ENCODE peak calls at places on chromosome 3, in six cellular contexts. N is fibroblast of lung, I is uterus, U is GM23248, H is prostate gland, X is right lobe of liver. T is an unnamed sample.

GRCh38 chr3:143972155-143972494 is 502 bp downstream of the DIPK2A start:
- DNase-seq in N (no peak), I (no peak), U (no peak), H (no peak), X (no peak), T (no peak)

GRCh38 chr3:129840707-129841360 is 52.7 kb downstream of the TMCC1 start:
- DNase-seq in N (no peak), I (no peak), U (no peak), H (no peak), X (no peak), T (no peak)

GRCh38 chr3:96576935-96577334 is 237.5 kb upstream of the EPHA6 start:
- DNase-seq in N (no peak), I (no peak), U (no peak), H (no peak), X (no peak), T (no peak)

GRCh38 chr3:177431525-177432255 is 234.4 kb upstream of the TBL1XR1 start:
- DNase-seq in N (no peak), I (no peak), U (no peak), H (no peak), X (no peak), T (no peak)

GRCh38 chr3:151085227-151085888 is at the start of gene MED12L:
- DNase-seq in N (peak), I (peak), U (peak), H (peak), X (peak), T (peak)

GRCh38 chr3:141401095-141401494 is 32.8 kb downstream of the ZBTB38 start:
- DNase-seq in N (no peak), I (no peak), U (no peak), H (no peak), X (no peak), T (no peak)

GRCh38 chr3:20108869-20109268 is 68.6 kb downstream of the KAT2B start:
- DNase-seq in N (no peak), I (no peak), U (no peak), H (no peak), X (peak), T (no peak)

GRCh38 chr3:48465531-48466378 is 19.2 kb downstream of the ATRIP start:
- DNase-seq in N (peak), I (peak), U (peak), H (peak), X (peak), T (peak)

GRCh38 chr3:195059471-195060216 is 211.3 kb downstream of the XXYLT1 start:
- DNase-seq in N (no peak), I (no peak), U (no peak), H (no peak), X (no peak), T (no peak)

GRCh38 chr3:150699068-150699635 is 4.6 kb downstream of the ERICH6 start:
- DNase-seq in N (peak), I (no peak), U (peak), H (no peak), X (no peak), T (no peak)

GRCh38 chr3:174662653-174663052 is 196.5 kb upstream of the NAALADL2 start:
- DNase-seq in N (no peak), I (no peak), U (no peak), H (no peak), X (no peak), T (no peak)

GRCh38 chr3:87109431-87109830 is 117.7 kb upstream of the CHMP2B start:
- DNase-seq in N (no peak), I (no peak), U (no peak), H (no peak), X (no peak), T (no peak)

GRCh38 chr3:190229632-190230424 is 92.4 kb downstream of the CLDN1 start:
- DNase-seq in N (peak), I (no peak), U (peak), H (peak), X (no peak), T (no peak)

GRCh38 chr3:126129408-126129891 is 45.5 kb upstream of the SLC41A3 start:
- DNase-seq in N (peak), I (peak), U (peak), H (no peak), X (peak), T (no peak)

GRCh38 chr3:3578723-3579122 is 220.5 kb upstream of the LRRN1 start:
- DNase-seq in N (no peak), I (no peak), U (no peak), H (no peak), X (no peak), T (no peak)

GRCh38 chr3:195187609-195188529 is 83.1 kb downstream of the XXYLT1 start:
- DNase-seq in N (peak), I (peak), U (peak), H (no peak), X (no peak), T (no peak)

GRCh38 chr3:113330742-113331141 is 110.6 kb downstream of the CFAP44 start:
- DNase-seq in N (no peak), I (no peak), U (no peak), H (no peak), X (no peak), T (no peak)

GRCh38 chr3:187955076-187955952 is 198.6 kb upstream of the LPP start:
- DNase-seq in N (peak), I (peak), U (peak), H (no peak), X (peak), T (no peak)

GRCh38 chr3:155890671-155891190 is 20.3 kb downstream of the GMPS start:
- DNase-seq in N (peak), I (no peak), U (peak), H (no peak), X (no peak), T (no peak)

GRCh38 chr3:179452166-179452544 is 885 bp upstream of the GNB4 start:
- DNase-seq in N (peak), I (no peak), U (peak), H (no peak), X (no peak), T (no peak)

GRCh38 chr3:62604301-62604700 is 231.0 kb upstream of the FEZF2 start:
- DNase-seq in N (peak), I (no peak), U (peak), H (no peak), X (no peak), T (no peak)

GRCh38 chr3:140408252-140408651 is 269.6 kb upstream of the TRIM42 start:
- DNase-seq in N (no peak), I (no peak), U (no peak), H (no peak), X (no peak), T (no peak)

GRCh38 chr3:135261214-135261775 is 466.2 kb downstream of the EPHB1 start:
- DNase-seq in N (no peak), I (no peak), U (no peak), H (no peak), X (peak), T (no peak)

GRCh38 chr3:156751461-156752025 is 74.6 kb upstream of the LEKR1 start:
- DNase-seq in N (peak), I (peak), U (peak), H (peak), X (no peak), T (no peak)

GRCh38 chr3:134480546-134480945 is 5.2 kb downstream of the ANAPC13 start:
- DNase-seq in N (no peak), I (no peak), U (peak), H (no peak), X (no peak), T (no peak)

GRCh38 chr3:78734048-78734637 is 1033.7 kb downstream of the ROBO1 start:
- DNase-seq in N (peak), I (no peak), U (peak), H (no peak), X (no peak), T (no peak)

GRCh38 chr3:151067158-151067557 is 18.3 kb upstream of the MED12L start:
- DNase-seq in N (peak), I (no peak), U (no peak), H (no peak), X (no peak), T (peak)

GRCh38 chr3:151379083-151379734 is 5.3 kb downstream of the P2RY12 start:
- DNase-seq in N (peak), I (no peak), U (peak), H (no peak), X (no peak), T (peak)

GRCh38 chr3:49647741-49648140 is 26.4 kb upstream of the APEH start:
- DNase-seq in N (no peak), I (no peak), U (no peak), H (no peak), X (no peak), T (no peak)

GRCh38 chr3:47850062-47850802 is 47.3 kb downstream of the DHX30 start:
- DNase-seq in N (peak), I (no peak), U (peak), H (no peak), X (no peak), T (no peak)

GRCh38 chr3:162547321-162547720 is 1050.7 kb downstream of the OTOL1 start:
- DNase-seq in N (no peak), I (no peak), U (no peak), H (no peak), X (no peak), T (no peak)

GRCh38 chr3:52055537-52056351 is 627 bp downstream of the DUSP7 start:
- DNase-seq in N (peak), I (no peak), U (peak), H (no peak), X (peak), T (peak)

GRCh38 chr3:56775356-56775914 is 26.3 kb downstream of the ARHGEF3 start:
- DNase-seq in N (no peak), I (no peak), U (peak), H (no peak), X (no peak), T (no peak)

GRCh38 chr3:32105291-32106131 is 909 bp upstream of the GPD1L start:
- DNase-seq in N (peak), I (no peak), U (peak), H (no peak), X (no peak), T (no peak)

GRCh38 chr3:2172561-2173171 is 74.0 kb downstream of the CNTN4 start:
- DNase-seq in N (no peak), I (no peak), U (no peak), H (no peak), X (no peak), T (no peak)

GRCh38 chr3:138834359-138835176 is at the start of gene PIK3CB:
- DNase-seq in N (peak), I (peak), U (peak), H (peak), X (peak), T (peak)

GRCh38 chr3:149042766-149043386 is 43.5 kb downstream of the HLTF start:
- DNase-seq in N (peak), I (no peak), U (peak), H (no peak), X (no peak), T (no peak)

GRCh38 chr3:128470134-128470915 is 3.6 kb upstream of the DNAJB8 start:
- DNase-seq in N (no peak), I (peak), U (no peak), H (no peak), X (no peak), T (no peak)

GRCh38 chr3:72679540-72680198 is 168.6 kb downstream of the SHQ1 start:
- DNase-seq in N (peak), I (no peak), U (peak), H (no peak), X (no peak), T (no peak)

GRCh38 chr3:79341961-79342360 is 425.8 kb downstream of the ROBO1 start:
- DNase-seq in N (no peak), I (no peak), U (no peak), H (no peak), X (no peak), T (no peak)

DNA sequence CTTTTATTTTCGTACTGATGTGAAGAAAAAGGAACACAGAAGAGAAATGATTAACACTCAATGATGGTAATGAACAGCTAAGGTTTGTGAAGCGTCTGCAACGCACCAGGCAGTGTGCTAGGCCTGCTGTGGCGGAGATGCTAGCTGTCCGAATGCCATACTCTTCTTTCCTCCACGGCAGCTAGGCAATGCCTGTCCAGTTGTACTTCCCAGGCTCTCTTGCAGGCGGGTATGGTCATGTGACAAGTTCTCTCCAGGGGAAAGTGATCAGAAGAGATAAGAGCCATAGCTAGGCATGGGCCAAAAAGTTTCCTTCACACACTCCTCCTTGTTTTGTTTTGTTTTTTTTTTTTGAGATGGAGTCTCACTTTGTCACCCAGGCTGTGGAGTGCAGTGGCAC is 6.7 kb downstream of the TADA3 start:
- DNase-seq in N (no peak), I (no peak), U (no peak), H (no peak), X (no peak), T (no peak)
- H3K27ac ChIP-seq in N (no peak), I (no peak), U (no peak), H (no peak), X (no peak), T (no peak)

GRCh38 chr3:13890377-13891016 is 10.6 kb upstream of the WNT7A start:
- DNase-seq in N (no peak), I (peak), U (no peak), H (peak), X (no peak), T (peak)

GRCh38 chr3:13891492-13892073 is 11.7 kb upstream of the WNT7A start:
- DNase-seq in N (no peak), I (no peak), U (no peak), H (no peak), X (no peak), T (peak)

GRCh38 chr3:13892304-13892703 is 12.4 kb upstream of the WNT7A start:
- DNase-seq in N (no peak), I (no peak), U (no peak), H (no peak), X (no peak), T (no peak)

GRCh38 chr3:13888576-13888975 is 8.7 kb upstream of the WNT7A start:
- DNase-seq in N (no peak), I (no peak), U (no peak), H (no peak), X (no peak), T (no peak)

GRCh38 chr3:13891017-13891392 is 11.1 kb upstream of the WNT7A start:
- DNase-seq in N (no peak), I (no peak), U (no peak), H (no peak), X (no peak), T (no peak)
- H3K27ac ChIP-seq in N (no peak), I (no peak), U (no peak), H (no peak), X (no peak), T (no peak)

GRCh38 chr3:120418866-120419490 is 31.8 kb downstream of the FSTL1 start:
- DNase-seq in N (no peak), I (no peak), U (peak), H (peak), X (peak), T (peak)
- H3K27ac ChIP-seq in N (peak), I (no peak), U (peak), H (peak), X (peak), T (no peak)

DNA sequence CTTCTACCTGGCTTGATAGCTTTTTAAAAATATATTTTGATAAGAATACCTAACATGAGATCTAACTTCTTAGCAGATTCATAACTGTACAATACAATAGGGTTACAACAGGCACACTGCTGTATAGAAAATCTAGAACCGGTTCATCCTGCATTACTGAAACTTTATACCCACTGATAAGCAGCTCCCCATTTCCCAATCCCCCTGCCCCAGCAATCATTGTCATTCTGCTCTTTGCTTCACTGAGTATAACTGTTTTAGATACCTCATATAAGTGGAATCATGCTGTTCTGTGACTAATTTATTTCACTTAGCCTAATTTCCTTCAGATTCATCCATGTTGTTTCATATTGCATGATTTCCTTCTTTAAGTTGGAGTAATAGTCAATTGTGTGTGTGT is 906.0 kb downstream of the GBE1 start:
- DNase-seq in N (no peak), I (no peak), U (no peak), H (no peak), X (no peak), T (no peak)
- H3K27ac ChIP-seq in N (no peak), I (no peak), U (no peak), H (no peak), X (no peak), T (no peak)

GRCh38 chr3:64668582-64669510 is 19.0 kb downstream of the ADAMTS9 start:
- DNase-seq in N (no peak), I (no peak), U (no peak), H (no peak), X (no peak), T (no peak)
- H3K27ac ChIP-seq in N (no peak), I (peak), U (no peak), H (no peak), X (no peak), T (no peak)

DNA sequence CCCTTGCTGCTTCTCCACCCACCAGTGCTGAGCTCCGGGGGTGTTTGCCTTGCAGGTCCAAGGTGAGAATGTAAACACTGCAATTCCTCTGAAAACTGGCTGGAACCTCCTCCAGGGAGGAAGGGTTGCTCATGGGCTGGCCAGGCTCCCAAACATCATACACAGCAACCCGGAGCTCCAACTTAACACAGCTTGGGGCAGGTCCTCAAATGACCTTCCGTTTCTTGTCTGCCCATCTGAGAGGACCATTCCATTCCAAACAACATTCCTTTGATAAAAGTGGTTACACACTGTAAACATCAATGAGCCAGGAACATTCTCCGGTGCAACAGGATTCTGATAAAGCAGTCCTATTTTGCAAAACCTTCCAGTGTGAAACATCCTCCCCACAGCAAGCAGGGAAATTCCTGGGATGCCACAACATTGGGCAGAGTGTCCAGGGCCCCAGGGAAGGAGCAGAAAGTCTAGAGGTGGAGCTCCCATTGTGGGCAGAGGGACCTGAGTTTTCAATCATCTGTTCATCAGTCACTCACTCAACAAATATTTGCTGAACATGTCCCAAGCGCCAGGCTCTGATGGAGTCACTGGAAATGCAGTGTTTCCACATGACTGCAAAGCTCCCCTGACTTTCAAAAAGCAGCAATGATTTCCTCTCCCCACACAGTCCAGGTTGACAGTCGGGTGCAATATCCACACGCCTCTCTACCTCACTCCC is 7.3 kb upstream of the HEG1 start:
- DNase-seq in N (peak), I (peak), U (peak), H (peak), X (no peak), T (no peak)
- H3K27ac ChIP-seq in N (peak), I (no peak), U (peak), H (peak), X (no peak), T (no peak)

T was measured in DND-41.